ENCODE peak calls at places on chromosomes 3 and 15, in five cellular contexts. U is kidney, L is suprapubic skin, Z is thyroid gland, J is Panc1. T is an unnamed sample.

GRCh38 chr3:188362405-188362831 is 208.5 kb downstream of the LPP start:
- DNase-seq in U (no peak), L (no peak), Z (no peak), J (peak; percentile 69), T (no peak)

GRCh38 chr3:159536876-159537275 is 451.8 kb upstream of the IL12A start:
- DNase-seq in U (no peak), L (no peak), Z (no peak), J (no peak), T (no peak)

GRCh38 chr3:58210761-58211477 is at the start of gene DNASE1L3:
- DNase-seq in U (no peak), L (no peak), Z (peak; percentile 19), J (no peak), T (no peak)

GRCh38 chr3:12643724-12644123 is 20.2 kb downstream of the RAF1 start:
- DNase-seq in U (no peak), L (no peak), Z (no peak), J (no peak), T (no peak)

GRCh38 chr3:4508048-4508981 is 15.2 kb downstream of the ITPR1 start:
- DNase-seq in U (no peak), L (no peak), Z (no peak), J (no peak), T (no peak)

GRCh38 chr3:169161011-169161410 is 502.5 kb downstream of the MECOM start:
- DNase-seq in U (no peak), L (no peak), Z (no peak), J (no peak), T (no peak)

GRCh38 chr3:195790891-195791290 is 20.8 kb downstream of the MUC4 start:
- DNase-seq in U (no peak), L (no peak), Z (no peak), J (no peak), T (no peak)

GRCh38 chr3:49238274-49239127 is 38.5 kb downstream of the C3orf62 start:
- DNase-seq in U (no peak), L (no peak), Z (no peak), J (no peak), T (no peak)

GRCh38 chr3:189001559-189001958 is 170.2 kb upstream of the TPRG1 start:
- DNase-seq in U (no peak), L (no peak), Z (no peak), J (peak; percentile 12), T (no peak)

GRCh38 chr3:119294402-119294888 is 262 bp downstream of the ARHGAP31 start:
- DNase-seq in U (peak; percentile 88), L (peak; percentile 84), Z (peak; percentile 64), J (no peak), T (no peak)

GRCh38 chr3:112231727-112232126 is 62.3 kb downstream of the SLC9C1 start:
- DNase-seq in U (no peak), L (no peak), Z (no peak), J (no peak), T (no peak)

GRCh38 chr3:14371573-14372474 is 30.6 kb upstream of the SLC6A6 start:
- DNase-seq in U (peak; percentile 95), L (no peak), Z (peak; percentile 97), J (peak; percentile 78), T (peak; percentile 35)

GRCh38 chr15:63605816-63606215 is 8.6 kb downstream of the FBXL22 start:
- DNase-seq in U (no peak), L (no peak), Z (no peak), J (no peak), T (no peak)

GRCh38 chr15:85494035-85494793 is 113.8 kb downstream of the AKAP13 start:
- DNase-seq in U (no peak), L (no peak), Z (peak; percentile 26), J (peak; percentile 81), T (no peak)

GRCh38 chr3:98779936-98780335 is 16.8 kb downstream of the ST3GAL6 start:
- DNase-seq in U (no peak), L (no peak), Z (no peak), J (no peak), T (no peak)

GRCh38 chr3:99342374-99342773 is 296.0 kb upstream of the COL8A1 start:
- DNase-seq in U (no peak), L (no peak), Z (no peak), J (no peak), T (no peak)

GRCh38 chr3:190265795-190266194 is 56.5 kb downstream of the CLDN1 start:
- DNase-seq in U (no peak), L (no peak), Z (no peak), J (no peak), T (no peak)

GRCh38 chr3:171000281-171000680 is 26.2 kb downstream of the SLC2A2 start:
- DNase-seq in U (no peak), L (no peak), Z (no peak), J (no peak), T (no peak)

GRCh38 chr15:50166216-50166615 is 15.8 kb upstream of the SLC27A2 start:
- DNase-seq in U (no peak), L (no peak), Z (no peak), J (no peak), T (no peak)

GRCh38 chr15:83503595-83504364 is 56.6 kb downstream of the SH3GL3 start:
- DNase-seq in U (no peak), L (no peak), Z (no peak), J (no peak), T (no peak)

GRCh38 chr3:115156255-115156654 is 9.2 kb upstream of the ZBTB20 start:
- DNase-seq in U (no peak), L (no peak), Z (no peak), J (no peak), T (no peak)

GRCh38 chr3:156497326-156497725 is 57.6 kb downstream of the SSR3 start:
- DNase-seq in U (no peak), L (no peak), Z (no peak), J (no peak), T (no peak)

DNA sequence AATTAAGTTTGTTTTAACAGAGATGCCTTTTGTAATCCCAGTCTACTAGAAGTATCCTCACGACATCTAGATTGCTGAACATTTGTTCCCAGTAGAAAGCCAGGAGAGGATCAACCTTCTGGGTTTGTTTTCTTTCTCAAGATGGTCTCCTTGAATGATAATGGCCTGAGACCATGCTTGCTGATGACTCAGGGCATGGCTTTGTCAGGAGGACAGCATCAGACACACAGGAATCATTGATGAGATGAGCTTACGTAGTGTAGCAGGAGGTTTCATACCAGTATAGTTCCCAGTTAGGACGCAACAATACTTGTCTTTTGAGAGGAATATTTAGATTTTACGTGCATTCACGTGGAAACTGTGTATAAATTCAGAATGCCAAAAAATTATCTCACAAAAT is 38.6 kb downstream of the ATP1B3 start:
- DNase-seq in U (no peak), L (no peak), Z (no peak), J (no peak), T (no peak)
- H3K27ac ChIP-seq in U (no peak overlapping the region), L (no peak overlapping the region), Z (no peak overlapping the region), J (no peak overlapping the region), T (no peak overlapping the region)

DNA sequence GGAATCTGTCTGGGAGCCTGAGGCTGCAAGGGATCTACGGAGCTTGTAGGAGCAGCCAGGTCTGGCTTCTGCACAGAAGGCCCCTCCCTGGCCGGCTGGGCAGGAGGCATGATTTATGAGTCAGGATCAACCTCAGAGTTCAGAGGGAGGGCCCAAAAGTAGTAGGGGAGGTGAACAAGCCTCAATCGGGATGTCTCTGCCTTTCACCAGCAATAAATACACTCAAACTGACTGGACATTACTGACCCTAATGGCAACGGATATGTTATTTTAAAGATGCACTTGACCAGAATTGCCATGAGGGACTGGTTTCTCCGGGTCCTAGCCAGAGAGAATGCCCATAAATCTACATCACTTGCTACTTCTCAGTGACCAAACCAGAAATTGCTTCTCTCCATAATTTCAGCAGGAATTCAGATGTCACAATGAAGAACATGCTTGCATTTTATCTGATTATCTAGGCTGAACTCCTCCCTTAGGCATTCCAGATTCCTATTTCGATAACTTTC is 109.6 kb upstream of the LMOD3 start:
- DNase-seq in U (peak; percentile 77), L (no peak), Z (peak; percentile 61), J (no peak), T (no peak)
- H3K27ac ChIP-seq in U (no peak overlapping the region), L (peak overlapping the region; percentile 16), Z (peak overlapping the region; percentile 62), J (no peak overlapping the region), T (no peak overlapping the region)

GRCh38 chr15:77419836-77420609 is at the start of gene PEAK1:
- DNase-seq in U (peak; percentile 100), L (peak; percentile 99), Z (peak; percentile 100), J (peak; percentile 90), T (peak; percentile 100)

GRCh38 chr15:77416954-77417353 is 3.0 kb downstream of the PEAK1 start:
- DNase-seq in U (no peak), L (no peak), Z (no peak), J (no peak), T (no peak)

GRCh38 chr15:77419050-77419835 is 661 bp downstream of the PEAK1 start:
- DNase-seq in U (peak; percentile 86), L (no peak), Z (peak; percentile 24), J (no peak), T (no peak)

GRCh38 chr15:77417642-77418041 is 2.3 kb downstream of the PEAK1 start:
- DNase-seq in U (no peak), L (no peak), Z (no peak), J (no peak), T (no peak)

DNA sequence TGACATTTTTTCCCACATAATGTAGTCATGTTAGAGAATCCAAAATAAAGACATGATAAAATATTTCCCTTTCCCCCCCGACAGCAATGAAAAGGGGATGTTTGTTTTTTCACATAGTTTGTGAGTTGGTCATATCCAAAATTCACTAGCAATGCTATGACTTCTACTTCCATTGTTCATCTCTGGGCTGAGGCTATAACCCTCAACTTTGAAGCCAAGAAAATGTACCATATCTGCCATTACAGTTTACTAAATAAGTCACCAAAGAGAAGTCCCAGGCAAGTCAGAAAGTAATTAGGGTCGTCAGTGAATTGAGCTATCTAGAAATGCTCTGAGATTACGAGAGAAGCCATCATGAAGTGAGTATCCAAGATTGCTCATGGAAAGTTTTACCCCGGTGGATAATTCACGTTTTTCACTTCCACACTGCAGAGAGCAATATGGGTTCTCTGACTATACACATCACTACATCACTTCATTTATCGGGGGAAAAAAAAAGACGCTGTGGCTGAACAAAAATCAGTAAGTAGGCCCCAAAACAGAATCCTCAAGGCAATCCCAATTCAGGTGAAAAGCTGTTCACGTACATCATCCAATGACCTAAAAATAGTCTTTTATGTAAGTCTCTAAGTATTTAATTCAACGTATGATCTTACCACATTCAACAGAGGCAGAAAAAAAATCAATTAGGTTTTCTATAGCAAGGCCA is 1.4 kb downstream of the PEAK1 start:
- DNase-seq in U (no peak), L (no peak), Z (no peak), J (no peak), T (no peak)
- H3K27ac ChIP-seq in U (peak overlapping the region; percentile 48), L (peak overlapping the region; percentile 97), Z (peak overlapping the region; percentile 84), J (peak overlapping the region; percentile 89), T (peak overlapping the region; percentile 97)

DNA sequence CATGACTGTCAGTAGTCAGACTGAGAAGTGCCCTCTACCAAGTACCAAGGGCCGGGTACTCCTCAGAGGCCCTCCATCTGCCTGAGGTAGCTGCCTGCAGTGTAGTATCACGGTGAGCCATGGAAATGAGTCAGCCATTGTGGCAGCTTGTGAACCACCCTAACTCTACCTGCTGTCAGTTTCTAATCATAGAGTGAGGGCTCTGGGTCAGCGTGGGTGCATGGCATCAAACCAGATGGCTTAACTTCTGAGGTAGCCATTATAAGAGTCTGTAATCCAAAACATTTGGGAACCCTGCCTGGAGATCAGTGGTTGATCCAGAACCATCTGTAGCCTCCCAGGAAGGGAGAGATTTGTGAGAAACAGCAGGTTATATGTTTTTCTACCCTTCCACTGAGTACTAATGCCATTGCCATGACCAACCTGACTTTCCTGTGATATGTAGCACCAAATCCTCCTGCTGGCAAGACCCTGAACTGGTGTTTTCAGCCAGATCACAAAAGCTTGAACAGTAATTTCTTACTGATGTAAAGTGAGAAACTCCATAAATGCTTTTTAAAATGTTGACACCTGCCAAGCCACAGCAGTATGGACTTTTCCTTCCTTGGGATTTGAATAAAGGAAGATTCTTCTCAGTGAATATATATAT is 38.9 kb downstream of the ABHD2 start:
- DNase-seq in U (no peak), L (no peak), Z (no peak), J (no peak), T (no peak)
- H3K27ac ChIP-seq in U (no peak overlapping the region), L (no peak overlapping the region), Z (no peak overlapping the region), J (no peak overlapping the region), T (peak overlapping the region; percentile 59)

T was measured in ascending aorta.